ENCODE peak calls at places on chromosomes 4 and X, in five cellular contexts. J is HuH-7; B is NCI-H2029; H is anterior cingulate cortex; K is stimulated activated naive CD4-positive, alpha-beta T cell. G is an unnamed sample.

GRCh38 chr4:109434007-109434792 is 585 bp downstream of the SEC24B start:
- DNase-seq in K (peak; percentile 56), H (peak; percentile 50), B (no peak), J (no peak), G (peak; percentile 8)

GRCh38 chrX:13938053-13938765 is 91.5 kb downstream of the GEMIN8 start:
- DNase-seq in K (no peak), H (peak; percentile 25), J (no peak), B (no peak), G (peak; percentile 40)

GRCh38 chrX:19349263-19349662 is 5.5 kb downstream of the PDHA1 start:
- DNase-seq in K (no peak), J (no peak), H (no peak), B (no peak), G (no peak)

GRCh38 chrX:3348191-3348590 is 1.7 kb upstream of the MXRA5 start:
- DNase-seq in J (no peak), H (no peak), B (no peak), K (no peak), G (no peak)

GRCh38 chr4:173420324-173420752 is 21.4 kb upstream of the SCRG1 start:
- DNase-seq in J (no peak), H (no peak), B (no peak), K (peak; percentile 7), G (peak; percentile 29)

GRCh38 chr4:112063260-112063659 is 82.0 kb upstream of the FAM241A start:
- DNase-seq in K (no peak), J (no peak), H (no peak), B (no peak), G (no peak)

GRCh38 chrX:36434521-36434920 is 515.0 kb downstream of the CFAP47 start:
- DNase-seq in K (no peak), H (no peak), J (no peak), B (peak; percentile 11), G (peak; percentile 7)

GRCh38 chr4:87042221-87042620 is 107.4 kb downstream of the AFF1 start:
- DNase-seq in K (no peak), H (no peak), B (no peak), J (no peak), G (no peak)

GRCh38 chr4:53116959-53117358 is 248.9 kb downstream of the SCFD2 start:
- DNase-seq in B (no peak), J (no peak), H (no peak), K (no peak), G (no peak)

GRCh38 chr4:169440446-169440845 is 169.7 kb upstream of the SH3RF1 start:
- DNase-seq in J (no peak), B (no peak), H (no peak), K (no peak), G (no peak)

GRCh38 chr4:89266128-89266527 is 41.5 kb downstream of the GPRIN3 start:
- DNase-seq in J (no peak), H (no peak), K (no peak), B (no peak), G (no peak)

GRCh38 chr4:95693594-95693993 is 144.8 kb upstream of the UNC5C start:
- DNase-seq in K (no peak), B (no peak), H (no peak), J (no peak), G (peak; percentile 16)

GRCh38 chrX:32153586-32153985 is 1057.8 kb downstream of the DMD start:
- DNase-seq in B (no peak), J (no peak), H (no peak), K (no peak), G (no peak)

GRCh38 chr4:78551420-78552351 is at the start of gene ANXA3:
- DNase-seq in K (no peak), J (peak; percentile 70), B (no peak), H (no peak), G (peak; percentile 31)

GRCh38 chr4:103370336-103370735 is 172.2 kb upstream of the CENPE start:
- DNase-seq in H (no peak), J (no peak), B (no peak), K (no peak), G (no peak)

GRCh38 chr4:45638641-45639040 is 485.2 kb downstream of the GABRG1 start:
- DNase-seq in K (no peak), J (no peak), H (no peak), B (no peak), G (no peak)

GRCh38 chr4:30959781-30960485 is 239.8 kb downstream of the PCDH7 start:
- DNase-seq in H (no peak), K (no peak), J (no peak), B (no peak), G (no peak)

GRCh38 chr4:82865592-82865991 is 25.4 kb downstream of the SEC31A start:
- DNase-seq in K (peak; percentile 30), B (no peak), H (no peak), J (no peak), G (no peak)

GRCh38 chr4:3677671-3678070 is 88.5 kb upstream of the ADRA2C start:
- DNase-seq in H (no peak), K (no peak), B (no peak), J (no peak), G (no peak)

GRCh38 chr4:56976283-56976877 is 1.0 kb downstream of the NOA1 start:
- DNase-seq in B (no peak), K (no peak), H (no peak), J (no peak), G (no peak)

G was measured in COR-L47.